ENCODE peak calls at places on chromosomes 13 and 19, in eight cellular contexts. N is fibroblast of villous mesenchyme, K is bronchial epithelial cell, Y is AG10803, R is fibroblast of pulmonary artery, F is PC-3, M is BJ, P is pancreas. L is an unnamed sample.
A peak's percentile ranks its signal among the peaks of the same experiment; 100 is the strongest.

GRCh38 chr13:103140001-103140671 is 73.9 kb upstream of the SLC10A2 start:
- DNase-seq in R (peak; percentile 11), Y (no peak), F (peak; percentile 42), M (peak; percentile 4), K (peak; percentile 43), P (no peak), N (peak; percentile 45), L (peak; percentile 64)

GRCh38 chr19:55259540-55260210 is 858 bp upstream of the PPP6R1 start:
- DNase-seq in Y (peak; percentile 10), F (no peak), K (no peak), R (peak; percentile 7), N (no peak), M (no peak), P (peak; percentile 34), L (peak; percentile 4)

GRCh38 chr13:70424928-70425327 is 316.7 kb upstream of the KLHL1 start:
- DNase-seq in M (no peak), K (no peak), R (no peak), P (no peak), F (no peak), N (no peak), Y (no peak), L (no peak)

GRCh38 chr13:31134055-31134711 is 27.5 kb downstream of the HSPH1 start:
- DNase-seq in P (no peak), F (no peak), Y (no peak), M (no peak), N (no peak), R (no peak), K (no peak), L (no peak)

GRCh38 chr19:1591421-1592022 is 1.1 kb downstream of the MBD3 start:
- DNase-seq in P (no peak), R (peak; percentile 7), M (no peak), N (peak; percentile 12), Y (no peak), F (no peak), K (no peak), L (no peak)

GRCh38 chr13:37163626-37164365 is 58.3 kb upstream of the CSNK1A1L start:
- DNase-seq in P (no peak), M (peak; percentile 56), N (peak; percentile 21), R (no peak), F (no peak), K (no peak), Y (peak; percentile 57), L (no peak)

GRCh38 chr13:89163081-89163480 is 1491.9 kb downstream of the SLITRK5 start:
- DNase-seq in M (no peak), R (no peak), N (peak; percentile 57), K (no peak), P (no peak), F (no peak), Y (peak; percentile 86), L (no peak)

GRCh38 chr19:23403024-23403423 is 7.8 kb upstream of the ZNF91 start:
- DNase-seq in K (no peak), F (no peak), M (no peak), P (no peak), Y (no peak), N (no peak), R (no peak), L (no peak)

GRCh38 chr19:42315024-42315423 is 1.9 kb downstream of the TMEM145 start:
- DNase-seq in N (no peak), K (no peak), M (no peak), P (no peak), Y (no peak), F (no peak), R (no peak), L (no peak)

GRCh38 chr13:65965496-65965895 is 1264.6 kb downstream of the PCDH9 start:
- DNase-seq in P (no peak), N (peak; percentile 41), R (peak; percentile 44), K (peak; percentile 73), Y (peak; percentile 56), F (peak; percentile 29), M (no peak), L (peak; percentile 68)

DNA sequence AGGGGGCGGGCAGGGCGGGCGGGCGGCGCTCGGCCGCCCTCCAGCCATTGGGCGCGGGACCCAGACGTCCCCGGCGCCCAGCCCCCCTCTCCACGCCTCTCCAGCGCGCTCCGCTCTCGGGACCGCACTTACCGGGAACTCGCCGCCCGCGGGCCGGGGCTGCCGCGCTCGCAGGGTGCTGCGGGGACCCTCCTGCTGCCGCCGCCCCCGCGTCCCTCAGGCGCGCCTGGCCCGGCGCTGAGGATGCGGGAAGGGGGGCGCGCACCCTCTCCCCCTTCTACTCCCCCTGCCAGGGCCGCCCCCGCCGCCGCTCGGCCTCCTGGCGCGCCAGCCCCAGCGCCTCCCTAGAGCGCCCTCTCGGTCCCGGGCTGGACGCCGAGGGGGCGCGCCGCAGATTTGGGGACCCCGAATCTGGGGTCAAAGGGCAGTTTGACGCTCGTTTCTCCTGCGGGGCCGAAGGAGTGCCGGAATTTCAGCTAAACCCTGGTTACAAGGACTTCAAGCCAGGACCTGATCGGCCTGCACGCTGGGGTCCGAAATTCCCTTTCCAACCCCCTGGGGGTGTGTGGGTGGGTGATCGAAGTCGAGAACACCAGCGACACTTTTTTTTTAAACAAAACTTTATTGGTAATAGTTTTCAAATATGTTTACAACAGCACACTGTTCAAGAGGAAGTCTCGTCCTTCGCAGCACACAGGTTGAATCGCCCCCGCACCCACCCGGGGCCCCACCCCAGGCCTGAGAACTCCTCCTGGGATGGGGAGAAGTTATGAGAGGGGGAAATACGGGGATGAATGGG is 734 bp upstream of the SAMD1 start:
- DNase-seq in Y (peak; percentile 60), K (peak; percentile 51), F (peak; percentile 64), N (peak; percentile 59), M (no peak), P (peak; percentile 81), R (peak; percentile 70), L (peak; percentile 40)
- TF ChIP-seq CTCF in Y (peak; percentile 25), K (no peak), F (peak; percentile 63), N (peak; percentile 23), M (peak; percentile 34), P (no peak), R (peak; percentile 18), L (no peak)

DNA sequence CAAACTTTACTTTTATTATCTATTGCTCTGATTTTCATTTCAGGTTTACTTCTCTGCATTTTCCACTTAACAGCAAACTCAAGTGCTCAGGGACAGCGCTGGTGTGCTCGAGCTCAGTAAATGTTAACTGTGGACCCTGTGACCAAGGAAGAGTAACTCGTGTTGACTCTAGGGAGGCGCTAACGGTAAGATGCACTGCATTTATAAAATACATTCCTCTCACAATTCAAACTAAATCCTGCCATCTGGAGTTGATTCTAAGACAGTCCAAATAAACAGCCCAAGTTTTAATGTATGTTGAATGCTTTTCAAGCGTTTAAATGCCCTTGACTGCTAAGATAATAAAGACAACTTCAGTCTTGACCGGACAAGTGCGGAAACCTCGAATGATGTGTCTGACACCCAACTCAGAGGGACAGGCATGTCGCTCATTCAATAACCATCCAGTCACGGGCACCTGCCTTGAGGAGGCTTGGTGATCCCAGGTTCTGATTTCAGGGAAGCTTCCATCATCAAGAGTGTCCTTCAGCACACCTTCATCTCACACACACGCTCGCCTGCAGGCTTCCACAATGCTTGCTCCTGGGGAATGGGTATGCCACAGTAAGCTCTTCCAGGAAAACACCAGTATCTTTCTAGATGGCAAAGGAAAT is 93.1 kb downstream of the STK24 start:
- DNase-seq in M (no peak), K (no peak), F (no peak), R (no peak), P (no peak), Y (peak; percentile 25), N (peak; percentile 72), L (no peak)
- H3K4me3 ChIP-seq in M (no peak overlapping the region), K (no peak overlapping the region), F (peak overlapping the region; percentile 57), R (no peak overlapping the region), P (peak overlapping the region; percentile 6), Y (peak overlapping the region; percentile 24), N (peak overlapping the region; percentile 5), L (no peak overlapping the region)

GRCh38 chr13:90938848-90939247 is 408.6 kb upstream of the MIR17HG start:
- DNase-seq in F (no peak), P (no peak), Y (no peak), M (no peak), N (no peak), R (no peak), K (no peak), L (no peak)
- TF ChIP-seq CTCF in F (no peak), P (no peak), Y (no peak), M (no peak), N (no peak), R (no peak), K (no peak), L (no peak)

DNA sequence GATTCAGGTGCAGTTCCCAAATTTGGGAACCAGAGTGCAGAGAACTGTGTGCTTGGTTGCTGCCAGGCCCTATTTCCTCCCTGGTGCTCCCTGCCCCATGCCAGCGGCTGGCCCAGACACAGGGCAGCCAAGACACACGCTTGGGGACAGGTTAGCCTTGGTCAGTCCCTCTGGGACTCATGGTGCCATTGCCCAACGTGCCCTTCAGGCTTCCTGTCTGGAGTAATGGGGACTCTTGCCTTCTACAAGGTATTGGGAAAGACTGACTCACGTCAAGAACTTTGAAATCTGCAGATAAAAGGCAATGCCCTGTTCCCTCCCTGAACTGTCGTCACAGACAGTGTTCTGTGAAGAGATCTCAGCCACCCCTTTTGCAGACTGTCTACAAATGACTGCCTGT is 58.8 kb downstream of the GSX1 start:
- DNase-seq in K (no peak), N (no peak), M (no peak), Y (no peak), R (no peak), P (no peak), F (peak; percentile 27), L (peak; percentile 10)
- H3K4me3 ChIP-seq in K (no peak overlapping the region), N (no peak overlapping the region), M (no peak overlapping the region), Y (no peak overlapping the region), R (no peak overlapping the region), P (no peak overlapping the region), F (no peak overlapping the region), L (no peak overlapping the region)

DNA sequence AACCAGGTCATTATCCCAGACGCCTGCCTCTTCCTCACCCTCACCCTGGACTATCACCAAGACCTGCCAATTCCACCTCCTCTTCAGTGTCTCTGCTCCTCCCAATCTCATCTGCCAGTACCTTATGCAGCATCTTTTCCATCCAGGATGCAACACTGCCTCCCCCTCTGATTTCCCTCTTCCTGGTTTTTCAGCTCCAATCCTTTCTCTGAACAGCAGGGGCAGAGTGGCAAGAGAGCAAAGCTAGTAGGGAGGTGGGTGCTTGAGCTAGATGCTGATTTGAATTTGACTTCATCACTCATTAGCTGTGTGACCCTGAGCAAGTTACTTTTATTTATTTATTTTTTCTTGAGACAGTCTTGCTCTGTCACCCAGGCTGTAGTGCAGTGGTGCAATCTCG is 25.6 kb upstream of the CABP5 start:
- DNase-seq in M (no peak), P (no peak), F (no peak), R (no peak), K (no peak), N (no peak), Y (no peak), L (no peak)
- TF ChIP-seq CTCF in M (no peak), P (no peak), F (no peak), R (no peak), K (no peak), N (no peak), Y (no peak), L (no peak)

DNA sequence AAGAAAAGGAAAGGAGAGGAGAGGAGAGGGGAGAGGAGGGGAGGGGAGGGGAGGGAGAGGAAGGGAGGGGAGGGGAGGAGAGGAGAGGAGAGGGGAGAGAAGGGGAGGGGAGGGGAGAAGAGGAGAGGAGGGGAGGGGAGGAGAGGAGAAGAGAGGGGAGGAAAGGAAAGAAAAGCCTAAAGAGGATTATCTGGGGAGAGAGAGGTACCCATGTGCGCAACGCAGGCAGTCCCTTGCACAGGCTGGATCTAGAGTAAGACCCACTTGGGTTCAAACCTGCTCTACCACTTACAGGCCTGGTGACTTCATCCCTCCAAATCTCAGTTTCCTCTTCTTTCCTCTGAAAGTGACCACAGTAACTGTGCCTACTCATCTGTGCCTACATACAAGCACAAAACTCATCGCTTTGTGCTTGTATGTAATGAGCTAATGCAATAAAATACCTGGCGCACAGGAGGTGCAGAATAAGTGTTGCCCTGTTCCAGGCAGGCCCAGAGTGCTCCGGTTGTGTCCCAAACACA is 753 bp upstream of the MAP1S start:
- DNase-seq in P (no peak), F (peak; percentile 23), Y (no peak), R (no peak), N (no peak), M (no peak), K (peak; percentile 48), L (peak; percentile 30)
- H3K4me3 ChIP-seq in P (no peak overlapping the region), F (peak overlapping the region; percentile 99), Y (no peak overlapping the region), R (no peak overlapping the region), N (no peak overlapping the region), M (no peak overlapping the region), K (no peak overlapping the region), L (no peak overlapping the region)